ENCODE peak calls at places on chromosomes 1 and 21, in nine cellular contexts. K is transverse colon, M is brain microvascular endothelial cell, V is choroid plexus epithelial cell, C is foreskin fibroblast, H is cardiac muscle cell, P is OCI-LY7, F is uterus, L is GM12878. Q is an unnamed sample.

GRCh38 chr1:169486281-169486904 is 649 bp upstream of the SLC19A2 start:
- DNase-seq in K (no peak), M (peak), V (peak), C (peak), H (no peak), P (no peak), F (no peak), L (no peak), Q (peak)

GRCh38 chr1:100070201-100070939 is 62.4 kb downstream of the SASS6 start:
- DNase-seq in K (no peak), M (no peak), V (no peak), C (no peak), H (no peak), P (no peak), F (no peak), L (no peak), Q (no peak)

GRCh38 chr1:12208271-12208670 is 21.6 kb upstream of the VPS13D start:
- DNase-seq in K (no peak), M (no peak), V (no peak), C (no peak), H (no peak), P (no peak), F (no peak), L (no peak), Q (no peak)

GRCh38 chr1:221557024-221557423 is 184.9 kb downstream of the DUSP10 start:
- DNase-seq in K (no peak), M (no peak), V (no peak), C (peak), H (no peak), P (no peak), F (no peak), L (no peak), Q (no peak)

GRCh38 chr1:64538389-64538788 is 68.5 kb downstream of the CACHD1 start:
- DNase-seq in K (no peak), M (no peak), V (no peak), C (no peak), H (no peak), P (no peak), F (no peak), L (no peak), Q (no peak)

GRCh38 chr1:93905734-93906133 is 3.5 kb downstream of the GCLM start:
- DNase-seq in K (no peak), M (peak), V (peak), C (peak), H (no peak), P (no peak), F (no peak), L (no peak), Q (peak)

GRCh38 chr21:32335601-32336575 is 37.2 kb downstream of the MRAP start:
- DNase-seq in K (no peak), M (peak), V (peak), C (no peak), H (no peak), P (no peak), F (no peak), L (no peak), Q (no peak)

GRCh38 chr21:44736291-44737004 is 25.1 kb upstream of the TSPEAR start:
- DNase-seq in K (peak), M (no peak), V (no peak), C (no peak), H (no peak), P (no peak), F (no peak), L (no peak), Q (no peak)

GRCh38 chr1:165869343-165869742 is 41.9 kb downstream of the UCK2 start:
- DNase-seq in K (no peak), M (no peak), V (peak), C (no peak), H (no peak), P (no peak), F (no peak), L (no peak), Q (peak)

GRCh38 chr1:66733348-66734017 is 18.8 kb upstream of the DYNLT5 start:
- DNase-seq in K (no peak), M (peak), V (peak), C (no peak), H (no peak), P (peak), F (no peak), L (no peak), Q (no peak)

GRCh38 chr1:100440075-100440809 is 87.9 kb downstream of the CDC14A start:
- DNase-seq in K (peak), M (no peak), V (no peak), C (no peak), H (no peak), P (no peak), F (no peak), L (no peak), Q (no peak)

GRCh38 chr21:46605759-46606426 is 1.0 kb upstream of the S100B start:
- DNase-seq in K (peak), M (no peak), V (no peak), C (no peak), H (no peak), P (peak), F (no peak), L (peak), Q (no peak)

GRCh38 chr21:17780539-17780938 is 38.6 kb downstream of the C21orf91 start:
- DNase-seq in K (peak), M (no peak), V (no peak), C (no peak), H (no peak), P (peak), F (no peak), L (peak), Q (no peak)

GRCh38 chr1:167661527-167662436 is 31.8 kb downstream of the RCSD1 start:
- DNase-seq in K (no peak), M (peak), V (peak), C (peak), H (no peak), P (no peak), F (no peak), L (no peak), Q (peak)

GRCh38 chr21:46187251-46187650 is 3.0 kb upstream of the SPATC1L start:
- DNase-seq in K (no peak), M (no peak), V (no peak), C (no peak), H (no peak), P (no peak), F (no peak), L (no peak), Q (no peak)

GRCh38 chr1:244369256-244370057 is 82.3 kb downstream of the ADSS2 start:
- DNase-seq in K (peak), M (no peak), V (no peak), C (no peak), H (no peak), P (no peak), F (no peak), L (no peak), Q (no peak)

GRCh38 chr1:12444329-12444841 is 173.6 kb downstream of the DHRS3 start:
- DNase-seq in K (no peak), M (no peak), V (no peak), C (no peak), H (no peak), P (no peak), F (no peak), L (no peak), Q (no peak)

GRCh38 chr1:147560756-147561472 is 19.6 kb downstream of the BCL9 start:
- DNase-seq in K (no peak), M (no peak), V (no peak), C (no peak), H (no peak), P (no peak), F (no peak), L (no peak), Q (no peak)

GRCh38 chr1:204493145-204493881 is 1.3 kb downstream of the PIK3C2B start:
- DNase-seq in K (peak), M (no peak), V (peak), C (no peak), H (peak), P (peak), F (peak), L (no peak), Q (peak)

GRCh38 chr1:42922687-42923366 is 35.8 kb downstream of the SLC2A1 start:
- DNase-seq in K (peak), M (peak), V (peak), C (peak), H (peak), P (peak), F (no peak), L (peak), Q (peak)

GRCh38 chr1:5620997-5621396 is 371.2 kb downstream of the NPHP4 start:
- DNase-seq in K (no peak), M (no peak), V (no peak), C (no peak), H (peak), P (peak), F (no peak), L (no peak), Q (no peak)

DNA sequence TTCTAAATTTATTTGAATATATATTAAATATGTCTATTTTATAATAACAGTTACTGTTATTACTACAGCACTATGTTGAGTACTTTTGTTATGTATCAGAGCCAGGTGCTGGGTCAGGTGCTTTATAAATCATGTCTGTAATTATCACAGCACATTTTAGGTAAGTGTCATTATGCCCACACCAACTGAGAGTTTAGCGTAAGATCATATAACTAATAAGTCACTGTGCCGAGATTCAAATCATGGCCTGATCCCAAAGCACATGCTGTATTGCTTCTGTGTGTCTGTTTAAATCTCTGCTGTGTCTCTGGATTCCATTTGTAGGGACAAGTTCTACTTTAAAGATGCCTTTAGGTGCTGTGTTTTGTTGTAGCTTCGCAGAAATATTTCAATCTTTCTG is 1.9 kb downstream of the GPSM2 start:
- DNase-seq in K (no peak), M (no peak), V (no peak), C (no peak), H (no peak), P (no peak), F (no peak), L (no peak), Q (no peak)
- H3K4me3 ChIP-seq in K (no peak), M (no peak), V (no peak), C (peak), H (no peak), P (peak), F (no peak), L (peak), Q (no peak)

GRCh38 chr1:208150810-208151458 is 93.2 kb downstream of the PLXNA2 start:
- DNase-seq in K (peak), M (no peak), V (no peak), C (no peak), H (no peak), P (no peak), F (no peak), L (no peak), Q (no peak)

GRCh38 chr1:208149213-208149612 is 95.0 kb downstream of the PLXNA2 start:
- DNase-seq in K (no peak), M (no peak), V (no peak), C (no peak), H (no peak), P (no peak), F (no peak), L (no peak), Q (no peak)

GRCh38 chr1:208148380-208148779 is 95.8 kb downstream of the PLXNA2 start:
- DNase-seq in K (no peak), M (no peak), V (no peak), C (no peak), H (no peak), P (no peak), F (no peak), L (no peak), Q (no peak)

GRCh38 chr1:208146650-208147049 is 97.5 kb downstream of the PLXNA2 start:
- DNase-seq in K (no peak), M (no peak), V (no peak), C (no peak), H (no peak), P (no peak), F (no peak), L (no peak), Q (no peak)

DNA sequence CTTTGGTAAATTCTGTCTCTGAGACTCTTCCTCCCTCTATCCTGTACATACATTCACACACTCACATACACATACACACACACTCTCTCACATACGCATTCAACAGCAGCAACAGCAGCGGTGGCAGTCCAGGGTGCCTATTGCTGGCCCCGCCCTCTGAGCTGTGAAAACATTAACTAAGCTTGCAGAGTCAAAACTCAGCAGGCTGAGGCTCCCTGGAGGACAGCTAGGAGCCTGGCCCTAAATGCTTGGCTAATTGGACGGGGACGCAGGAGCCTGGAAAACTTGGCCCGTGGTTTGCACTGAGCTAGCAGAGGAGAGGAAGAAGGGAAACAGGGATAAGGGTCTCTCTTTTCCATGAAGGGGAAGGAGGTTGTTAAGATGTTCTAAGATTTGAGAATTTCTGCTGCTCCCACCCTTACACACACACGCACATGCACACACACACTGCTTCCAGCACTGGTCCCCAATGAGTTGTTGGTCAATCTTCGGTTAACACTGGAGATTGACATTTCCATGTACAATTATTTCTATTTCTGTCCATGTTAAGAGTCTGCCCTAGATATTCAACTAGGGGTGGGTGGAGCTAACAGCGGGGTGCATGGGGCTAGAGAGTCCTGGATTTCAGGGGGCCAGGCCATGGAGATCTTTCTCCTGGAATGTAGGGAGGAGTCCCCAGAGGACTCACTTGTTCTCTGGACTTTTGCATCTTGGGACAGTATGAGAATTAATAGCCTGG is 94.2 kb downstream of the PLXNA2 start:
- DNase-seq in K (peak), M (peak), V (peak), C (no peak), H (peak), P (no peak), F (no peak), L (no peak), Q (no peak)
- TF ChIP-seq CTCF in K (no peak), M (no peak), V (no peak), C (no peak), H (no peak), P (no peak), F (no peak), L (no peak), Q (no peak)

DNA sequence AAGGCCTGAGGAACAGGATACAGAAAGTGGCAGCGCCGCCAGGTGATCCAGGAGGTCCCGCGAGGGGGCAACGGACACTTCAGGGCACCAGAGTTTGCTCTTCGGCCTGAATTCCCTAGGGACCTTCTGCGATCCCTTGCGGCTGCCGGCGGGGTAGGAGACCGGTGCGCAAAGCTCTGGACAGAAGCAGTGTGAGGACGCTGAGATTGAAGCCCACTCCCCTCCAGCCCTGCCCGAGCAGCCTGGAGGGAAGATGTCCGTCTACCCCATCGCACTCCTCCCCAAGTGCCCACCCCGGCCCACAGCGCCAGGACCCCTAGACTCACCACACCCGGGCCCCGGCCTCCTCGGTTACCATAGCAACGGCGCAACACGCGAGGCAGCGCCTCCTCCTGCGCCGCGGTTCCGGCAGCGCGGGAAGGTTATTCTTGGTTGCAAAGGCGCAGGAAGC is at the start of gene ANKRD45:
- DNase-seq in K (no peak), M (peak), V (peak), C (peak), H (peak), P (no peak), F (peak), L (no peak), Q (peak)
- H3K4me3 ChIP-seq in K (no peak), M (peak), V (peak), C (peak), H (peak), P (no peak), F (peak), L (no peak), Q (peak)

DNA sequence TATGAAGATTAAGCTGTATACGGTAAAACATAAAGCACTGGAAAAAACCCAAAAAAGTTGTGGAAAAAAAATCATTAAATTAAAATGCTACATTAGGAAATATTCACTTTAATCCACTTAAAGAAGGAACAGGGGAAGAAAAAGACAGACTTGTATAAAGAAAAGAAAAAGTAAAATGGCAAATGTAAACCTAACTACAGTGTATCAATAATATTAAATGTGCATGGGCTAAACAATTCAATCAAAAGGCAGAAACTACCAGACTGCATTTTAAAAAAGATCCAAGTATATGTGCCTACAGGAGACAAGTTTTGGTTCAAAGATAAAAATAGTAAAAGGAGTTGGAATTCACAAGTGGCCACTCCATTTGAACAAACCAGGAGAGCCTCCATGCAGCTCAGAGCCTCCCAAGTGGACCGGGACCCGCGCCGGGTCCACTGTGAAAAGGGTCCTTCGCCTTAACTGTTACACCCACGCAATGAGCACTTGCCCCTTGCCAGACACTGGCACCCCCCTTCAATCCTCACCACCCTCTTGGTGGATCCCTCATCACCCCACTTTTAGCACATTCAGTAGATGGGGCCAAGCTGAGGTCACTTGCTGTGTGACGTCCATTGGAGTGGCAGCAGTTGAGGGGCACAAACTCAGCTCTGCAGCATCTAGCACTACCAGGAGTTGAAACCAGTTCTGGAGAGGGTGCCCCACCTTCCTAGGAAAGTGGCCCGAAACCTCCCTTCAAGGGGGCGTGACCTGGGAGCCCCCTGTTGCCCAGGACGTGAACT is 887 bp downstream of the C1orf174 start:
- DNase-seq in K (no peak), M (no peak), V (peak), C (no peak), H (peak), P (peak), F (peak), L (no peak), Q (peak)
- TF ChIP-seq CTCF in K (no peak), M (peak), V (peak), C (peak), H (no peak), P (no peak), F (no peak), L (no peak), Q (peak)

GRCh38 chr1:201481761-201482493 is 12.9 kb upstream of the PHLDA3 start:
- DNase-seq in K (peak), M (peak), V (peak), C (peak), H (peak), P (peak), F (peak), L (peak), Q (peak)

GRCh38 chr1:201481004-201481380 is 12.0 kb upstream of the PHLDA3 start:
- DNase-seq in K (no peak), M (no peak), V (no peak), C (no peak), H (no peak), P (no peak), F (no peak), L (no peak), Q (no peak)

GRCh38 chr1:201476670-201477344 is 7.8 kb upstream of the PHLDA3 start:
- DNase-seq in K (no peak), M (no peak), V (no peak), C (peak), H (no peak), P (no peak), F (peak), L (no peak), Q (peak)

GRCh38 chr1:201480231-201481003 is 11.4 kb upstream of the PHLDA3 start:
- DNase-seq in K (peak), M (peak), V (peak), C (peak), H (peak), P (peak), F (peak), L (no peak), Q (peak)

DNA sequence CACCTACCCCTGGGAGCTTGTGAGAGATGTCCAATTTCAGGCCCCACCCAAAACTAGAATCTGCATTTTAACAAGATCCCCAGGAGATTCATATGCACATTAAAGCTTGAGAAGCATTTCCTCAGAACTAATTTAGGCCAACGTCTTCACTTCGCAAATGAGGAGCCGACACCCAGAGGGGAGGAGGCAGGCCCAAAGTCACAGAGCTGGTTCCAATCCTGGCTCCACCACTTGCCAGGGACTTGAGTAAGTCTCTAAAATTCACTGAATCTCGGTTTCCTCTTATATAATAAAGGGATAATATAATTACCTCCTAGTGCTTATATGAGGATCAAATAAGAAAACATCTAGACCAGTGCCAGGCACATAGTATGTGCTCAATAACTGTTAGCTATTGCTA is 10.3 kb upstream of the PHLDA3 start:
- DNase-seq in K (no peak), M (no peak), V (no peak), C (no peak), H (no peak), P (no peak), F (no peak), L (no peak), Q (no peak)
- H3K4me3 ChIP-seq in K (no peak), M (no peak), V (no peak), C (no peak), H (no peak), P (no peak), F (no peak), L (no peak), Q (no peak)

GRCh38 chr1:111739984-111740765 is 980 bp upstream of the INKA2 start:
- DNase-seq in K (peak), M (peak), V (peak), C (peak), H (peak), P (no peak), F (peak), L (no peak), Q (peak)

GRCh38 chr1:111738133-111738435 is 1.1 kb downstream of the INKA2 start:
- DNase-seq in K (no peak), M (no peak), V (no peak), C (no peak), H (no peak), P (no peak), F (no peak), L (no peak), Q (no peak)

GRCh38 chr1:111737216-111738132 is 1.7 kb downstream of the INKA2 start:
- DNase-seq in K (no peak), M (no peak), V (no peak), C (no peak), H (no peak), P (peak), F (no peak), L (no peak), Q (no peak)

GRCh38 chr1:111738436-111739221 is 566 bp downstream of the INKA2 start:
- DNase-seq in K (peak), M (no peak), V (peak), C (peak), H (peak), P (peak), F (peak), L (no peak), Q (peak)

GRCh38 chr1:111739222-111739983 is at the start of gene INKA2:
- DNase-seq in K (peak), M (peak), V (peak), C (peak), H (peak), P (peak), F (peak), L (peak), Q (peak)
- TF ChIP-seq CTCF in K (no peak), M (peak), V (peak), C (no peak), H (no peak), P (peak), F (no peak), L (no peak), Q (no peak)

Q was measured in fibroblast of villous mesenchyme.